ENCODE peak calls at places on chromosomes 5 and 9, in ten cellular contexts. E is GM18507, Z is endothelial cell, L is SW 1271, B is AG20443, T is upper lobe of left lung, S is RWPE1, I is B cell, W is cardiac fibroblast, J is esophagus muscularis mucosa. F is an unnamed sample.

GRCh38 chr5:131230406-131230805 is 33.4 kb upstream of the CDC42SE2 start:
- DNase-seq in L (peak; percentile 10), Z (no peak), W (no peak), S (no peak), I (no peak), B (no peak), E (no peak), J (no peak), T (no peak), F (no peak)

GRCh38 chr5:140734354-140734753 is 34.1 kb downstream of the ZMAT2 start:
- DNase-seq in L (peak; percentile 53), J (no peak), W (peak; percentile 14), I (no peak), B (peak; percentile 52), E (no peak), S (no peak), T (no peak), Z (no peak), F (no peak)

GRCh38 chr9:35749515-35750255 is 598 bp downstream of the RGP1 start:
- DNase-seq in Z (peak; percentile 30), I (peak; percentile 52), S (no peak), B (no peak), E (no peak), L (peak; percentile 10), J (no peak), W (no peak), T (peak; percentile 61), F (no peak)

GRCh38 chr9:97703437-97704326 is 6.5 kb upstream of the XPA start:
- DNase-seq in T (no peak), S (peak; percentile 86), J (no peak), E (no peak), Z (no peak), W (peak; percentile 87), I (no peak), L (peak; percentile 64), B (peak; percentile 81), F (no peak)

GRCh38 chr9:35771524-35771923 is 17.4 kb upstream of the MSMP start:
- DNase-seq in B (no peak), T (no peak), E (no peak), L (no peak), Z (no peak), S (no peak), J (no peak), W (peak; percentile 66), I (no peak), F (no peak)

GRCh38 chr9:37963936-37964739 is 60.2 kb upstream of the SLC25A51 start:
- DNase-seq in B (peak; percentile 82), W (peak; percentile 95), E (no peak), T (peak; percentile 91), J (no peak), Z (no peak), L (no peak), S (peak; percentile 66), I (no peak), F (no peak)

GRCh38 chr5:169758886-169759285 is 121.8 kb downstream of the DOCK2 start:
- DNase-seq in E (no peak), L (no peak), I (no peak), B (no peak), W (no peak), S (no peak), Z (no peak), J (no peak), T (no peak), F (no peak)

GRCh38 chr5:57349214-57349613 is 133.4 kb downstream of the ACTBL2 start:
- DNase-seq in W (peak; percentile 32), I (no peak), E (no peak), Z (no peak), S (no peak), T (no peak), J (no peak), L (no peak), B (no peak), F (no peak)

GRCh38 chr9:93089024-93089423 is 7.0 kb upstream of the CARD19 start:
- DNase-seq in E (no peak), L (no peak), J (no peak), Z (no peak), W (no peak), T (no peak), B (no peak), I (no peak), S (no peak), F (no peak)

GRCh38 chr9:107931071-107931715 is 441.6 kb upstream of the KLF4 start:
- DNase-seq in Z (no peak), E (no peak), B (no peak), J (peak; percentile 87), T (no peak), L (no peak), W (no peak), I (no peak), S (no peak), F (no peak)

GRCh38 chr5:22693125-22693524 is 160.0 kb downstream of the CDH12 start:
- DNase-seq in S (no peak), W (no peak), E (no peak), B (no peak), I (no peak), L (no peak), Z (no peak), J (no peak), T (no peak), F (no peak)

GRCh38 chr5:142472306-142472951 is 147.6 kb upstream of the SPRY4 start:
- DNase-seq in L (peak; percentile 100), E (no peak), W (peak; percentile 78), S (peak; percentile 95), J (no peak), B (peak; percentile 86), T (peak; percentile 26), Z (no peak), I (no peak), F (no peak)

GRCh38 chr9:115300896-115301295 is 182.9 kb upstream of the TNC start:
- DNase-seq in T (no peak), J (no peak), W (no peak), I (no peak), E (no peak), B (no peak), S (no peak), Z (no peak), L (no peak), F (no peak)

GRCh38 chr5:15694694-15695093 is 194.7 kb downstream of the FBXL7 start:
- DNase-seq in W (peak; percentile 43), Z (no peak), S (no peak), J (no peak), E (no peak), I (no peak), T (no peak), L (no peak), B (peak; percentile 50), F (no peak)

GRCh38 chr5:88884435-88884877 is 1.5 kb upstream of the MEF2C start:
- DNase-seq in I (no peak), Z (no peak), L (peak; percentile 49), J (no peak), E (no peak), S (peak; percentile 18), W (peak; percentile 20), B (no peak), T (no peak), F (no peak)

GRCh38 chr5:1330847-1331831 is 13.8 kb downstream of the CLPTM1L start:
- DNase-seq in E (no peak), B (no peak), W (no peak), J (no peak), L (no peak), Z (no peak), I (no peak), S (peak; percentile 39), T (no peak), F (no peak)

GRCh38 chr9:112175796-112176315 is 759 bp upstream of the SUSD1 start:
- DNase-seq in W (no peak), I (no peak), E (no peak), L (no peak), B (peak; percentile 13), T (no peak), S (no peak), J (no peak), Z (no peak), F (no peak)

GRCh38 chr5:109105631-109106267 is 304.0 kb downstream of the PJA2 start:
- DNase-seq in S (peak; percentile 50), T (no peak), J (no peak), W (peak; percentile 90), L (peak; percentile 62), E (no peak), I (no peak), B (peak; percentile 78), Z (no peak), F (no peak)

GRCh38 chr9:100838857-100839256 is 189.7 kb upstream of the PLPPR1 start:
- DNase-seq in T (no peak), W (no peak), E (no peak), B (no peak), Z (no peak), S (no peak), I (no peak), J (no peak), L (no peak), F (no peak)

GRCh38 chr9:96408409-96409280 is 9.5 kb downstream of the ZNF367 start:
- DNase-seq in L (no peak), J (no peak), E (no peak), W (no peak), I (no peak), S (no peak), T (no peak), B (no peak), Z (no peak), F (no peak)

GRCh38 chr5:177479774-177480173 is 6.3 kb upstream of the DBN1 start:
- DNase-seq in W (peak; percentile 56), L (no peak), I (no peak), B (no peak), J (no peak), E (no peak), T (no peak), Z (no peak), S (no peak), F (no peak)

GRCh38 chr9:35736201-35736633 is 3.8 kb downstream of the CREB3 start:
- DNase-seq in W (peak; percentile 91), L (peak; percentile 68), J (no peak), T (peak; percentile 69), Z (peak; percentile 75), I (peak; percentile 75), E (no peak), B (peak; percentile 78), S (peak; percentile 72), F (peak; percentile 58)

GRCh38 chr9:113808391-113809191 is 67.5 kb upstream of the ZNF618 start:
- DNase-seq in I (no peak), S (peak; percentile 75), E (no peak), W (peak; percentile 88), J (peak; percentile 81), L (peak; percentile 10), B (peak; percentile 84), T (peak; percentile 46), Z (no peak), F (no peak)

GRCh38 chr5:399296-400281 is 43.4 kb upstream of the EXOC3 start:
- DNase-seq in W (peak; percentile 98), I (peak; percentile 87), E (peak; percentile 65), B (peak; percentile 94), Z (peak; percentile 93), T (peak; percentile 90), J (peak; percentile 70), L (no peak), S (peak; percentile 51), F (peak; percentile 63)

GRCh38 chr5:83711982-83712601 is 8.6 kb downstream of the HAPLN1 start:
- DNase-seq in Z (peak; percentile 60), T (no peak), E (peak; percentile 11), L (peak; percentile 70), S (peak; percentile 49), J (no peak), W (peak; percentile 63), I (no peak), B (peak; percentile 30), F (no peak)

GRCh38 chr9:88477300-88477751 is 57.7 kb upstream of the NXNL2 start:
- DNase-seq in I (no peak), J (no peak), E (no peak), B (peak; percentile 82), Z (no peak), T (no peak), L (no peak), S (peak; percentile 86), W (peak; percentile 80), F (no peak)

F was measured in GM19239.